ENCODE peak calls at places on chromosome 6, in four cellular contexts. U, X, V and Q are unnamed samples.

GRCh38 chr6:150541587-150541986 is 58.1 kb upstream of the PLEKHG1 start:
- DNase-seq in X (no peak), V (no peak), U (no peak), Q (no peak)

GRCh38 chr6:166907373-166907841 is 48.9 kb downstream of the RNASET2 start:
- DNase-seq in X (no peak), U (no peak), V (no peak), Q (no peak)

GRCh38 chr6:166554316-166554715 is 32.2 kb downstream of the RAMACL start:
- DNase-seq in X (peak), U (peak), V (no peak), Q (no peak)

GRCh38 chr6:122833229-122833556 is 44.1 kb downstream of the SMPDL3A start:
- DNase-seq in V (no peak), X (peak), U (no peak), Q (no peak)

GRCh38 chr6:150775804-150776203 is 89.7 kb upstream of the MTHFD1L start:
- DNase-seq in V (no peak), U (no peak), X (no peak), Q (peak)

GRCh38 chr6:151068761-151069312 is 170.9 kb upstream of the AKAP12 start:
- DNase-seq in V (no peak), U (peak), X (no peak), Q (peak)

GRCh38 chr6:16539086-16539931 is 222.0 kb downstream of the ATXN1 start:
- DNase-seq in X (no peak), U (no peak), V (no peak), Q (no peak)

GRCh38 chr6:84921891-84922290 is 157.5 kb upstream of the TBX18 start:
- DNase-seq in X (no peak), V (no peak), U (no peak), Q (no peak)

GRCh38 chr6:81634155-81634880 is 118.2 kb downstream of the TENT5A start:
- DNase-seq in U (no peak), X (no peak), V (no peak), Q (no peak)

GRCh38 chr6:137873273-137873762 is 6.3 kb downstream of the TNFAIP3 start:
- DNase-seq in V (peak), X (no peak), U (peak), Q (peak)

GRCh38 chr6:159169193-159169555 is at the start of gene FNDC1:
- DNase-seq in U (no peak), X (peak), V (peak), Q (peak)

GRCh38 chr6:135310291-135310690 is 129.2 kb downstream of the MYB start:
- DNase-seq in V (no peak), X (no peak), U (no peak), Q (no peak)

GRCh38 chr6:129844118-129844891 is 16.8 kb downstream of the TMEM244 start:
- DNase-seq in X (peak), U (peak), V (no peak), Q (no peak)

GRCh38 chr6:84052204-84052882 is 18.8 kb downstream of the MRAP2 start:
- DNase-seq in V (no peak), U (peak), X (peak), Q (no peak)

GRCh38 chr6:78594667-78595051 is 272.7 kb upstream of the IRAK1BP1 start:
- DNase-seq in U (no peak), X (no peak), V (no peak), Q (no peak)

GRCh38 chr6:144186817-144187625 is 36.7 kb downstream of the STX11 start:
- DNase-seq in X (no peak), V (no peak), U (no peak), Q (no peak)

GRCh38 chr6:152775441-152775840 is 24.8 kb downstream of the VIP start:
- DNase-seq in V (no peak), X (no peak), U (no peak), Q (no peak)

GRCh38 chr6:44022296-44022661 is 105.0 kb downstream of the MRPL14 start:
- DNase-seq in X (peak), U (peak), V (no peak), Q (no peak)

GRCh38 chr6:146915671-146916127 is 288.5 kb upstream of the STXBP5 start:
- DNase-seq in X (no peak), U (peak), V (no peak), Q (no peak)

GRCh38 chr6:28810655-28811053 is 113.1 kb downstream of the TRIM27 start:
- DNase-seq in V (no peak), U (no peak), X (no peak), Q (no peak)

GRCh38 chr6:169979873-169980440 is 228.5 kb downstream of the ERMARD start:
- DNase-seq in X (no peak), V (no peak), U (no peak), Q (no peak)

GRCh38 chr6:117740605-117741004 is 65.3 kb downstream of the NUS1 start:
- DNase-seq in X (peak), U (no peak), V (no peak), Q (no peak)

GRCh38 chr6:28988536-28989415 is 16.3 kb downstream of the ZNF311 start:
- DNase-seq in V (peak), X (peak), U (peak), Q (no peak)

GRCh38 chr6:1984346-1984994 is 260.9 kb downstream of the GMDS start:
- DNase-seq in U (no peak), V (no peak), X (no peak), Q (no peak)

GRCh38 chr6:151330130-151330715 is 61.1 kb downstream of the ZBTB2 start:
- DNase-seq in U (peak), V (no peak), X (no peak), Q (no peak)

GRCh38 chr6:113595921-113596376 is 261.2 kb upstream of the MARCKS start:
- DNase-seq in X (no peak), U (peak), V (no peak), Q (peak)

GRCh38 chr6:87661503-87661902 is 40.5 kb downstream of the AKIRIN2 start:
- DNase-seq in U (peak), V (no peak), X (no peak), Q (no peak)

GRCh38 chr6:159929819-159930218 is 39.0 kb downstream of the MAS1 start:
- DNase-seq in U (no peak), V (peak), X (no peak), Q (no peak)

GRCh38 chr6:13614126-13614925 is 809 bp upstream of the NOL7 start:
- DNase-seq in U (no peak), X (peak), V (no peak), Q (no peak)

DNA sequence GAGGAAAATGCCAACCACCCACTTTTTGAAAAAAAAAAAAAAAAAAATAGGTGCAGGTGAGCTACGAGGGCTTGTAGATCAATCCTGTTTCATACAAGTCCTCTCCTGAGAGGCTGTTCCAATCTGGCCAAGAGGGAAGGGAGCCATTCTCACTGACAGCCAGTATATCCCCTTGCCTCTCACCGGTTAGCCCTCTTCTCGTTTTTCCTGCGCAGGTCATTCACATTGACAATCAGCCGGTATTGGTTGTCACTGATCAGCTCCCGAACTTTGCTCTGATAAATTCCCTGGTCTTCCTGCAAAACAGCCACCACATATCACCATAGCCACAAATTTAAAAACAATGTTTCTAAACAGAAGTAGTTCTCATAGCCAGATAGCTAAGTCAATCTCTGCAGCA is 1.4 kb downstream of the MCM3 start:
- DNase-seq in X (no peak), V (no peak), U (no peak), Q (no peak)
- H3K4me3 ChIP-seq in X (peak), V (peak), U (no peak), Q (no peak)

DNA sequence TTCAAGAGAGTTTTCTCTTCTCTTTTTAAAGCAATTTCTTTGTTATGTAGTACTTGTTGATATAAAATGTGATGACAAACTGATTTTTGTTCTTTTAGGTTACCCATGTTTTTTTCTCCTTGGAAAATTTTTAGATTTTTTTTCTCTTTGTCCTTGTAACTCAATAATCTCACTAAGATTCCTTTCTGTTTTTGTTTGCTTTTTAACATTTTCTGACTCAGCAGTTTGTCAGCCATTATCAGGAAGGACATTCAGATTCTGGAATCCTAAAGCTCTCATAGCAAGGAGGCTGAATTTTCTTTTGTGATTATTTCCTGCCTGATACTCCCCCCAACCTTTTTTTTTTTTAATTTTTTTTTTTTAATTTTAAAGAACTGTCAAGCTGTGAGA is 75.2 kb upstream of the CITED2 start:
- DNase-seq in V (no peak), X (no peak), U (peak), Q (no peak)
- H3K27ac ChIP-seq in V (no peak), X (no peak), U (no peak), Q (no peak)

GRCh38 chr6:68042339-68043121 is 592.6 kb upstream of the ADGRB3 start:
- DNase-seq in V (no peak), U (no peak), X (no peak), Q (no peak)

GRCh38 chr6:68040780-68041179 is 594.3 kb upstream of the ADGRB3 start:
- DNase-seq in V (no peak), U (no peak), X (no peak), Q (no peak)

GRCh38 chr6:68039641-68040311 is 595.3 kb upstream of the ADGRB3 start:
- DNase-seq in U (no peak), X (no peak), V (no peak), Q (no peak)

GRCh38 chr6:68040312-68040778 is 594.7 kb upstream of the ADGRB3 start:
- DNase-seq in X (peak), U (no peak), V (no peak), Q (no peak)

DNA sequence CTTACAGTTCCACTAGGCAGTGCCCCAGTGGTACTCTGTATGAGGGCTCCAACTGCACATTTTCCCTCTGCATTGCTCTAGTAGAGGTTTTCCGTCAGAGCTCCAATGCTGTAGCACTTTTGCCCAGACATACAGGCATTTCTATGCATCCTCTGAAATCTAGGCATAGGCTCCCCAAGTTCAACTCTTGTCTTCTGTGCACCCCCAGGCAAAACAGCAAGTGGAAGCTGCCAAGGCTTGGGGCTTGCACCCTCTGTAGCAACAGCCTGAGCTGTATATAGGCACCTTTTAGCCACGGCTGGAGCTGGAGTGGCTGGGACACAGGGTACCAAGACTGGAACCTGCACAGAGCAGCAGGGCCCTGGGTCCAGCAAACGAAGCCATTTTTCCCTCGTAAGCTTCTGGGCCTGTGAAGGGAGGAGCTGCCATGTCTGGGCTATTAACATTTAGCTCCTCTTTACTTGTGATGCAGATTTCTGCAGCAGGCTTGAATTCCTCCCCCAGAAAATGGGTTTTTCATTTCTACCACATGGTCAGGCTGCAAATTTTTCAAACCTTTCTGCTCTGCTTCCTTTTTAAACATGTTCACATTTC is 596.2 kb upstream of the ADGRB3 start:
- DNase-seq in U (no peak), X (peak), V (no peak), Q (no peak)
- H3K4me3 ChIP-seq in U (no peak), X (no peak), V (no peak), Q (no peak)

DNA sequence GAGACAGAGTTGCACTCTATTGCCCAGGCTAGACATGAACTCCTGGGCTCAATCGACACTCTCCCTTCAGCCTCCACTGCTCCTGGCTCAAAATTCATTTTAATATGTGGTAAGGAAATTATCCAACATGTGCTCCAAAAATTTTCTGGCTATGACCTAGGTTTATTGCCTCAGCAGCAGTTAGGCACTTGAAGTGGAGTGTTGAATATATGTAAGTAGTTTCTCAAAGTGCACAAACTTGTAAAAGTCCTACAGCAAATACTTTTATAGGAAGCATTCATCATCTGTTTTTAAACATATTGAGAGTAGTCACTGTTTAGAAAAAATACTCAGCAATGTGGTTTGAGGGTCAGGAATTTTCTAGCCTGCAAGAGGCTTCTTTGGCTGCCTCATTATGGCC is 13.2 kb downstream of the FILIP1 start:
- DNase-seq in X (no peak), V (no peak), U (peak), Q (no peak)
- H3K27ac ChIP-seq in X (no peak), V (no peak), U (no peak), Q (peak)

GRCh38 chr6:106186714-106187113 is 100.6 kb downstream of the PRDM1 start:
- DNase-seq in V (no peak), X (no peak), U (no peak), Q (no peak)

GRCh38 chr6:106187424-106187982 is 101.4 kb downstream of the PRDM1 start:
- DNase-seq in V (no peak), X (no peak), U (no peak), Q (no peak)

GRCh38 chr6:106186172-106186571 is 100.0 kb downstream of the PRDM1 start:
- DNase-seq in X (no peak), V (no peak), U (no peak), Q (no peak)

GRCh38 chr6:106185626-106186025 is 99.5 kb downstream of the PRDM1 start:
- DNase-seq in X (no peak), V (no peak), U (no peak), Q (no peak)

GRCh38 chr6:106188104-106188794 is 102.1 kb downstream of the PRDM1 start:
- DNase-seq in X (no peak), U (no peak), V (no peak), Q (no peak)
- H3K4me3 ChIP-seq in X (no peak), U (no peak), V (no peak), Q (no peak)